ENCODE peak calls at places on chromosomes 3 and 15, in five cellular contexts. J is HL-60; I is psoas muscle; W is tibial artery; Y is CD8-positive, alpha-beta memory T cell. U is an unnamed sample. For H3K27me3, the result is how much of the 10 kb centered on the place peaks cover.

GRCh38 chr15:67927501-67928156 is 87.8 kb upstream of the RNU6-1 start:
- DNase-seq in W (peak), J (no peak), I (no peak), Y (no peak), U (peak)

GRCh38 chr3:126057936-126058335 is 26.0 kb downstream of the SLC41A3 start:
- DNase-seq in I (no peak), Y (no peak), W (no peak), J (no peak), U (no peak)

GRCh38 chr15:38252481-38253311 is at the start of gene SPRED1:
- DNase-seq in I (peak), Y (peak), W (peak), J (peak), U (peak)

GRCh38 chr3:54988302-54989022 is 60.6 kb upstream of the LRTM1 start:
- DNase-seq in Y (no peak), I (peak), W (no peak), J (no peak), U (peak)

GRCh38 chr15:100183921-100184480 is 157.8 kb downstream of the ADAMTS17 start:
- DNase-seq in I (no peak), J (no peak), Y (no peak), W (no peak), U (no peak)

GRCh38 chr3:89256882-89257281 is 149.5 kb downstream of the EPHA3 start:
- DNase-seq in J (no peak), W (no peak), I (no peak), Y (no peak), U (no peak)

GRCh38 chr3:25465266-25465860 is 37.3 kb downstream of the RARB start:
- DNase-seq in Y (no peak), J (no peak), I (no peak), W (no peak), U (no peak)

GRCh38 chr15:56744701-56745683 is 11.7 kb upstream of the ZNF280D start:
- DNase-seq in J (no peak), Y (no peak), W (no peak), I (no peak), U (no peak)

GRCh38 chr3:24185738-24186384 is 240.8 kb downstream of the NR1D2 start:
- DNase-seq in W (no peak), J (no peak), I (peak), Y (no peak), U (no peak)

GRCh38 chr15:47374222-47374621 is 343.1 kb upstream of the SEMA6D start:
- DNase-seq in W (no peak), J (no peak), I (no peak), Y (no peak), U (no peak)

GRCh38 chr3:148389916-148390315 is 307.8 kb upstream of the AGTR1 start:
- DNase-seq in W (no peak), J (no peak), I (no peak), Y (no peak), U (no peak)

GRCh38 chr15:89999676-90000174 is 1.4 kb upstream of the ZNF710 start:
- DNase-seq in J (no peak), I (peak), Y (no peak), W (no peak), U (no peak)

GRCh38 chr3:42979044-42979962 is at the start of gene GASK1A:
- DNase-seq in J (peak), I (peak), Y (no peak), W (peak), U (peak)

GRCh38 chr15:31482122-31482922 is 155.7 kb downstream of the KLF13 start:
- DNase-seq in Y (no peak), I (no peak), J (no peak), W (peak), U (no peak)

GRCh38 chr15:60544581-60545115 is 65.7 kb upstream of the ICE2 start:
- DNase-seq in J (no peak), Y (no peak), I (no peak), W (no peak), U (no peak)

GRCh38 chr15:52505141-52505540 is 23.5 kb downstream of the MYO5A start:
- DNase-seq in I (peak), J (peak), W (no peak), Y (no peak), U (no peak)

GRCh38 chr3:168341192-168341816 is 245.6 kb upstream of the GOLIM4 start:
- DNase-seq in W (no peak), J (no peak), I (no peak), Y (no peak), U (no peak)

GRCh38 chr15:30043211-30043655 is 39.5 kb upstream of the GOLGA8J start:
- DNase-seq in I (no peak), J (no peak), Y (no peak), W (no peak), U (no peak)

GRCh38 chr15:29821416-29822099 is 710 bp downstream of the TJP1 start:
- DNase-seq in Y (no peak), J (no peak), W (peak), I (peak), U (peak)

GRCh38 chr3:197926418-197926817 is 23.6 kb upstream of the RPL35A start:
- DNase-seq in W (no peak), Y (no peak), I (no peak), J (no peak), U (no peak)

GRCh38 chr3:105473521-105474223 is 107.0 kb downstream of the ALCAM start:
- DNase-seq in J (no peak), W (no peak), I (no peak), Y (no peak), U (no peak)

GRCh38 chr3:128254066-128254590 is 100.8 kb downstream of the EEFSEC start:
- DNase-seq in Y (no peak), J (no peak), W (no peak), I (no peak), U (no peak)

GRCh38 chr3:27209595-27210264 is 159.5 kb downstream of the NEK10 start:
- DNase-seq in J (no peak), I (no peak), W (no peak), Y (no peak), U (no peak)

GRCh38 chr15:39974656-39975230 is 40.8 kb downstream of the EIF2AK4 start:
- DNase-seq in J (no peak), W (no peak), I (no peak), Y (no peak), U (no peak)

GRCh38 chr3:178381555-178381954 is 154.7 kb upstream of the KCNMB2 start:
- DNase-seq in Y (no peak), J (no peak), I (no peak), W (no peak), U (no peak)

GRCh38 chr3:178385280-178385952 is 150.8 kb upstream of the KCNMB2 start:
- DNase-seq in J (no peak), W (no peak), I (no peak), Y (peak), U (no peak)

GRCh38 chr3:178382388-178383061 is 153.7 kb upstream of the KCNMB2 start:
- DNase-seq in Y (no peak), W (no peak), J (no peak), I (no peak), U (no peak)

GRCh38 chr3:178384302-178384939 is 151.8 kb upstream of the KCNMB2 start:
- DNase-seq in W (no peak), Y (no peak), I (no peak), J (no peak), U (no peak)

DNA sequence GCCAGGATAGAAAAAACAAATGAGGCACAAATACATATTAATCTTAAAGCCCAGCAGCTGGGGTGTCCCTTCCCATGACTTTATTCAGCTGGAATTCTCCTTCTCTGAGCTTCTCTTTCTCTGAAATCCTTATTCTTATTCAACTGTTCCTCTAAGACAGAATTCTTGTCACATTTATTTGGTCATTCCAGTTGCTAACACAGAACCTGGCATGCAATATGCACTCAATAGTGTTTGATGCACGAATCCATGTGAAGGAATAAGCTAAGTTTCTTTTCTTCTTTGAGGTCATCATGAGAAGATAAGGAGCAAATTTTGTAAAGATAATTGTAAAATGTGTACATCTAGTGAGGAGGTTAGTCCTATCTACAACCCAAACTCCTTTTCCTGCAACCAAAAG is 154.3 kb upstream of the KCNMB2 start:
- DNase-seq in J (no peak), W (no peak), Y (no peak), I (no peak), U (no peak)
- H3K4me3 ChIP-seq in J (no peak), W (no peak), Y (no peak), I (no peak), U (no peak)

GRCh38 chr15:79434361-79434760 is 2.2 kb downstream of the MINAR1 start:
- DNase-seq in J (no peak), Y (no peak), I (no peak), W (no peak), U (no peak)
- H3K27me3 ChIP-seq in J (under half), Y (under half), I (under half), W (under half), U (under half)

DNA sequence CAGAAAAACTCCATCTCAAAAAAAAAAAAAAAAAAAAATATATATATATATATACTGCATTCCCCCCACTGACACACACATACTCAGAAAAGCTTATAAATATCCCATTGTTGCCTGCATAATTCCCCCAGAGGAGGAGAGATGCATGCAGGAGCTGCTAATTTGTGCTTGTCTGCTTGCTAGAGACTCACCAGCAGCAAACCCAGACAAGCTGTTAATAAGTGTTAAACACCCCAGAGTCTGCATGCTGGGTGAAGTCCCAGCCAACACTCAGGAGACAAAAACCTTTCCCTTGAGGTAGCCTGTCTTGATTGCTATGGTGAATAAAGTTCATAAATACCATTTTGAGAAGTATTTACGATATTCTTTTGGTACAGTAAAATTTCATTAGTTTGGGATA is 399.8 kb upstream of the C2CD4B start:
- DNase-seq in W (no peak), Y (no peak), I (no peak), J (no peak), U (no peak)
- H3K4me3 ChIP-seq in W (no peak), Y (no peak), I (no peak), J (no peak), U (no peak)

DNA sequence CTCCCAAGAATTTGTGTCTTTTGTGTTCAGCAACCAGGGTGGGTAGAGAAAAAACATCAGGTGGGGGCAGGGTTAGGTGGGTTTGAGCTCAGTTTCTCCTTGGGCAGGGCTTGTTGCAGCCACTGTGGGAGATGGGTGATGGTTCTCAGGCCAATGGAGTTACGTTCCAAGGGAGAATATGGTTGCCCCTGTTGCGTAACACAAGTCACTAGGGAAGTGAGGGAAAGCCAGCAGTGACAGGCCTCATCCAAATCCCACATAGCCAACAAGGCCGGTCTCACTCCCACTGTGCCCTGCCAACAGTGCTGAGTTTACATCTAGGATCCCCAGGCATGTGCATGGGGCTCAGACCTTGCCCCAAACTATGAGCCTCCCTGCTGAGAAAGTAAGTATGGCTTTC is 7.9 kb upstream of the FBXL2 start:
- DNase-seq in J (no peak), W (no peak), Y (no peak), I (no peak), U (no peak)
- H3K27me3 ChIP-seq in J (under half), W (under half), Y (under half), I (under half), U (under half)

GRCh38 chr3:94004301-94004910 is 24.0 kb downstream of the STX19 start:
- DNase-seq in Y (peak), W (no peak), I (no peak), J (peak), U (no peak)
- H3K4me3 ChIP-seq in Y (no peak), W (peak), I (peak), J (no peak), U (no peak)

DNA sequence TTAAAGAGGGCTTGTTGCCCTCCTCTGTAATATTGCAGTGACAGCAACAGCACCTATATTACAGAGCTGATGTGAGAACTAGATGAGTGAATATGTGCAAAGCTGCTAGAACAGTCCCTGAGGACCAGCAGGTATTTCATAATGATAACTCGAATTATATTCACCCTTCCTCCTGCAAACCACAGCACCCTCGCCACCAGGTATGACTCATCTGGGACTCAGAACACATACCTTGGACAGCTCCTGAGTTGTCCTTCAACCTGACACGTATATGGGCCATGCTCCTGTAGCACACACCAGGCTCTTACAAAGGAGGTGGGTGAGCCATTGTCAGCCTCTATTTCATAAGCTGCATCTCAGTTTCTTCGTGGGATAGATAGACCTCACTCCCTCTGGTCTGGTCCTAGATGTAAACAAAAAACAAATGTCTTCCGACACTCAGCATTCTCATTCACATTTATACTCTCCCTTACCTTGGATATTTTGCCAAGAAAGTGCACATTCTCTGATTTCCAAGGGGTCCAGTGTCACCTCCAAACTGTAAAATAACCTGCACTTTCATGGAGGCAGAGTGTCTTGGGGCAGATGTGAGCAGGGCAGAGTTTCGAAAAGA is 124.5 kb downstream of the TLE3 start:
- DNase-seq in I (no peak), Y (no peak), J (peak), W (no peak), U (no peak)
- H3K27me3 ChIP-seq in I (under half), Y (under half), J (under half), W (under half), U (under half)

U was measured in aorta.